ENCODE peak calls at places on chromosomes 3 and 15, in nine cellular contexts. One of them, this sample, is unnamed. For H3K4me1, the result is how much of the 10 kb centered on the place peaks cover.

GRCh38 chr3:148889828-148890227 is 24.7 kb downstream of the CPA3 start:
- DNase-seq in testis: no peak
- DNase-seq in body of pancreas: no peak
- DNase-seq in uterus: no peak
- DNase-seq in H1: no peak
- DNase-seq in right lobe of liver: no peak
- DNase-seq in HCT116: no peak
- DNase-seq in transverse colon: no peak
- DNase-seq in IMR-90: no peak
- DNase-seq in this sample: no peak

GRCh38 chr15:84669726-84670125 is 11.7 kb upstream of the NMB start:
- DNase-seq in testis: no peak
- DNase-seq in body of pancreas: no peak
- DNase-seq in uterus: no peak
- DNase-seq in H1: no peak
- DNase-seq in right lobe of liver: no peak
- DNase-seq in HCT116: no peak
- DNase-seq in transverse colon: no peak
- DNase-seq in IMR-90: peak
- DNase-seq in this sample: no peak

GRCh38 chr3:39362177-39362576 is 21.0 kb upstream of the SLC25A38 start:
- DNase-seq in testis: no peak
- DNase-seq in body of pancreas: no peak
- DNase-seq in uterus: no peak
- DNase-seq in H1: no peak
- DNase-seq in right lobe of liver: no peak
- DNase-seq in HCT116: no peak
- DNase-seq in transverse colon: no peak
- DNase-seq in IMR-90: no peak
- DNase-seq in this sample: no peak

GRCh38 chr15:22873204-22873701 is 34.8 kb downstream of the NIPA2 start:
- DNase-seq in testis: no peak
- DNase-seq in body of pancreas: no peak
- DNase-seq in uterus: no peak
- DNase-seq in H1: no peak
- DNase-seq in right lobe of liver: no peak
- DNase-seq in HCT116: no peak
- DNase-seq in transverse colon: no peak
- DNase-seq in IMR-90: peak
- DNase-seq in this sample: no peak

GRCh38 chr3:171388537-171388936 is 71.7 kb downstream of the TNIK start:
- DNase-seq in testis: no peak
- DNase-seq in body of pancreas: no peak
- DNase-seq in uterus: no peak
- DNase-seq in H1: no peak
- DNase-seq in right lobe of liver: no peak
- DNase-seq in HCT116: no peak
- DNase-seq in transverse colon: no peak
- DNase-seq in IMR-90: no peak
- DNase-seq in this sample: no peak

GRCh38 chr3:64176461-64176996 is 48.7 kb downstream of the PRICKLE2 start:
- DNase-seq in testis: no peak
- DNase-seq in body of pancreas: no peak
- DNase-seq in uterus: no peak
- DNase-seq in H1: no peak
- DNase-seq in right lobe of liver: no peak
- DNase-seq in HCT116: no peak
- DNase-seq in transverse colon: no peak
- DNase-seq in IMR-90: peak
- DNase-seq in this sample: no peak

GRCh38 chr3:102741105-102741504 is 306.3 kb downstream of the ZPLD1 start:
- DNase-seq in testis: no peak
- DNase-seq in body of pancreas: no peak
- DNase-seq in uterus: no peak
- DNase-seq in H1: no peak
- DNase-seq in right lobe of liver: no peak
- DNase-seq in HCT116: peak
- DNase-seq in transverse colon: no peak
- DNase-seq in IMR-90: no peak
- DNase-seq in this sample: no peak

GRCh38 chr15:90400759-90401314 is 12.8 kb downstream of the IQGAP1 start:
- DNase-seq in testis: peak
- DNase-seq in body of pancreas: peak
- DNase-seq in uterus: peak
- DNase-seq in H1: no peak
- DNase-seq in right lobe of liver: no peak
- DNase-seq in HCT116: peak
- DNase-seq in transverse colon: peak
- DNase-seq in IMR-90: peak
- DNase-seq in this sample: peak

GRCh38 chr15:95669146-95669922 is 661.2 kb upstream of the NR2F2 start:
- DNase-seq in testis: peak
- DNase-seq in body of pancreas: no peak
- DNase-seq in uterus: peak
- DNase-seq in H1: no peak
- DNase-seq in right lobe of liver: peak
- DNase-seq in HCT116: no peak
- DNase-seq in transverse colon: no peak
- DNase-seq in IMR-90: no peak
- DNase-seq in this sample: peak

GRCh38 chr3:38346584-38347410 is at the start of gene XYLB:
- DNase-seq in testis: peak
- DNase-seq in body of pancreas: peak
- DNase-seq in uterus: peak
- DNase-seq in H1: peak
- DNase-seq in right lobe of liver: peak
- DNase-seq in HCT116: peak
- DNase-seq in transverse colon: peak
- DNase-seq in IMR-90: peak
- DNase-seq in this sample: peak

GRCh38 chr15:65862682-65863081 is 6.6 kb upstream of the RAB11A start:
- DNase-seq in testis: peak
- DNase-seq in body of pancreas: peak
- DNase-seq in uterus: no peak
- DNase-seq in H1: peak
- DNase-seq in right lobe of liver: no peak
- DNase-seq in HCT116: peak
- DNase-seq in transverse colon: peak
- DNase-seq in IMR-90: peak
- DNase-seq in this sample: no peak

GRCh38 chr3:58635371-58636285 is 30.9 kb downstream of the FAM3D start:
- DNase-seq in testis: no peak
- DNase-seq in body of pancreas: no peak
- DNase-seq in uterus: no peak
- DNase-seq in H1: no peak
- DNase-seq in right lobe of liver: no peak
- DNase-seq in HCT116: no peak
- DNase-seq in transverse colon: no peak
- DNase-seq in IMR-90: no peak
- DNase-seq in this sample: no peak

GRCh38 chr3:197750863-197751737 is 1.4 kb downstream of the FYTTD1 start:
- DNase-seq in testis: peak
- DNase-seq in body of pancreas: peak
- DNase-seq in uterus: peak
- DNase-seq in H1: no peak
- DNase-seq in right lobe of liver: peak
- DNase-seq in HCT116: no peak
- DNase-seq in transverse colon: peak
- DNase-seq in IMR-90: peak
- DNase-seq in this sample: peak

GRCh38 chr3:138114431-138114918 is 933 bp downstream of the DZIP1L start:
- DNase-seq in testis: no peak
- DNase-seq in body of pancreas: no peak
- DNase-seq in uterus: no peak
- DNase-seq in H1: no peak
- DNase-seq in right lobe of liver: no peak
- DNase-seq in HCT116: no peak
- DNase-seq in transverse colon: no peak
- DNase-seq in IMR-90: peak
- DNase-seq in this sample: no peak

GRCh38 chr3:127089487-127090145 is 103.3 kb upstream of the PRR23E start:
- DNase-seq in testis: peak
- DNase-seq in body of pancreas: no peak
- DNase-seq in uterus: no peak
- DNase-seq in H1: no peak
- DNase-seq in right lobe of liver: no peak
- DNase-seq in HCT116: no peak
- DNase-seq in transverse colon: no peak
- DNase-seq in IMR-90: no peak
- DNase-seq in this sample: no peak

GRCh38 chr3:126554560-126555525 is 3.9 kb downstream of the C3orf22 start:
- DNase-seq in testis: no peak
- DNase-seq in body of pancreas: no peak
- DNase-seq in uterus: peak
- DNase-seq in H1: no peak
- DNase-seq in right lobe of liver: no peak
- DNase-seq in HCT116: no peak
- DNase-seq in transverse colon: peak
- DNase-seq in IMR-90: no peak
- DNase-seq in this sample: no peak

GRCh38 chr3:130604806-130605205 is 87.8 kb downstream of the COL6A6 start:
- DNase-seq in testis: no peak
- DNase-seq in body of pancreas: no peak
- DNase-seq in uterus: no peak
- DNase-seq in H1: no peak
- DNase-seq in right lobe of liver: no peak
- DNase-seq in HCT116: no peak
- DNase-seq in transverse colon: no peak
- DNase-seq in IMR-90: no peak
- DNase-seq in this sample: no peak

GRCh38 chr15:81296673-81297072 is 27.3 kb downstream of the STARD5 start:
- DNase-seq in testis: peak
- DNase-seq in body of pancreas: peak
- DNase-seq in uterus: no peak
- DNase-seq in H1: no peak
- DNase-seq in right lobe of liver: peak
- DNase-seq in HCT116: no peak
- DNase-seq in transverse colon: peak
- DNase-seq in IMR-90: no peak
- DNase-seq in this sample: no peak

DNA sequence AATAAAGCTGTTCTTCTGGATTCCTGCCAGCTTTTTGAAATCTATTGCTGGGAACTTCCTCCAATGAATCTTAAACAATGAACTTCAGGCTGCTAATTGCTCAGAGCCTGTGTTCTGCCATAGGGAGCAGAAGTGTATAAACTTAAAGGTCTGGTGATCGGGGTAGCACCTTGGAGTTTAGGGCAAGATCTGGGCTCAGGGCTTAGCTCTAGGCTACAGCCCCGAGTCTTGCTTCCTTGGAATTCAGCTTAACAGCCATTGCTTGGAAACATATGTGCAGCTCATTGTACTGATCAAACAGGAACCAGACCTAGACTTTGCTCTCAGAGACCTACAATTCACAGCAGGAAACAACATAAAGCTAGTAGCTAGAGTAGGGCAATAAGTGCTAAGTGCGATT is 1.5 kb downstream of the ARL14 start:
- DNase-seq in testis: no peak
- DNase-seq in body of pancreas: peak
- DNase-seq in uterus: no peak
- DNase-seq in H1: no peak
- DNase-seq in right lobe of liver: no peak
- DNase-seq in HCT116: no peak
- DNase-seq in transverse colon: peak
- DNase-seq in IMR-90: no peak
- DNase-seq in this sample: no peak
- TF ChIP-seq POLR2A in testis: no peak
- TF ChIP-seq POLR2A in body of pancreas: peak
- TF ChIP-seq POLR2A in uterus: no peak
- TF ChIP-seq POLR2A in H1: no peak
- TF ChIP-seq POLR2A in right lobe of liver: no peak
- TF ChIP-seq POLR2A in HCT116: no peak
- TF ChIP-seq POLR2A in transverse colon: peak
- TF ChIP-seq POLR2A in IMR-90: no peak
- TF ChIP-seq POLR2A in this sample: no peak

GRCh38 chr15:70261083-70261482 is 163.4 kb upstream of the TLE3 start:
- DNase-seq in testis: no peak
- DNase-seq in body of pancreas: no peak
- DNase-seq in uterus: no peak
- DNase-seq in H1: no peak
- DNase-seq in right lobe of liver: no peak
- DNase-seq in HCT116: no peak
- DNase-seq in transverse colon: no peak
- DNase-seq in IMR-90: no peak
- DNase-seq in this sample: no peak
- H3K4me1 ChIP-seq in testis: under half
- H3K4me1 ChIP-seq in body of pancreas: under half
- H3K4me1 ChIP-seq in uterus: under half
- H3K4me1 ChIP-seq in H1: under half
- H3K4me1 ChIP-seq in right lobe of liver: under half
- H3K4me1 ChIP-seq in HCT116: under half
- H3K4me1 ChIP-seq in transverse colon: under half
- H3K4me1 ChIP-seq in IMR-90: under half
- H3K4me1 ChIP-seq in this sample: under half

DNA sequence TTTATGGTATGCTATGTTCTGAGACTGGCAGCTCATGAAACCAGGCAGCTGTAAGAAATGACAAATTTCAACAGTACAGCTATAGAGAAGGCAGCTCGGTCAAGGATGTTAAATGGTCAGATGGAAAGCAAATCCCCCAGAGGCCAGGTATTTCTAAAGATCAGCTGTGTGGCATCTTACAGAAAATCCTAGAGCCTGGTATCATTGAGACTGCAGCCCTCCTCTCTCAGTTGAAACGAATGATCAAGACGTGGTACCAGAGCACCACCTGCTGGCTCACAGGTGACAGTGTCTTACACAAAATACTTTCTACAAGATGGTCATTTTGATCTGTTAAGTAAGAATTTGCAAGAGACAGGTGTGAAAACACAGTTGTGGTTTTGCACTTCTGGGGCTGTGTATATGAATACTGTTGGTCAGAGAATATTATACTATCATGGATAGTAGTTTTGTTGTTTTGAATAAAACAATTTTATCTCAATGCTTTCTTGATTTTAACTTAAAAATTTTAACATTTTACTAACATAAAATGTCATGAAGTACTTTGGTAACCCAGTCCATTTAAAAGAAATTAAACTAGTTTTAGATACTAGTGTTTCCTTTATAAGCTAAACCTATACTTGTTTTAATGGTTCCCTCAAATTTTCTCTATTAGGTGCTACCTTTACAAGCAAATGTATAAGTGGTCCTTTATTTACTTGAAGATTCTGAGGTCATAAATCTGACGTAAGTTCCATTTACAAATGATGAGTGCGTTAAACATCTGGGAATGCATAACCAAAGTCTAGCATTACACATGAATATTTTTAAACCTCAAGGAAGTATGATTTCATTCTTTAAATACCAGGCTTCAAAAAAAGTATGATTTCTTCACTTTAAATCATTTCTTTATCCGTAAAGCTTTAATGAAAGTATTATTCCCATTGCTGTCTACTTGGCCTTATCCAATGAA is 121.9 kb downstream of the PDZRN3 start:
- DNase-seq in testis: peak
- DNase-seq in body of pancreas: peak
- DNase-seq in uterus: peak
- DNase-seq in H1: no peak
- DNase-seq in right lobe of liver: no peak
- DNase-seq in HCT116: peak
- DNase-seq in transverse colon: peak
- DNase-seq in IMR-90: peak
- DNase-seq in this sample: peak
- TF ChIP-seq POLR2A in testis: no peak
- TF ChIP-seq POLR2A in body of pancreas: no peak
- TF ChIP-seq POLR2A in uterus: no peak
- TF ChIP-seq POLR2A in H1: no peak
- TF ChIP-seq POLR2A in right lobe of liver: no peak
- TF ChIP-seq POLR2A in HCT116: no peak
- TF ChIP-seq POLR2A in transverse colon: no peak
- TF ChIP-seq POLR2A in IMR-90: no peak
- TF ChIP-seq POLR2A in this sample: no peak

GRCh38 chr3:152302521-152303021 is 33.8 kb downstream of the MBNL1 start:
- DNase-seq in testis: peak
- DNase-seq in body of pancreas: peak
- DNase-seq in uterus: peak
- DNase-seq in H1: no peak
- DNase-seq in right lobe of liver: peak
- DNase-seq in HCT116: no peak
- DNase-seq in transverse colon: peak
- DNase-seq in IMR-90: peak
- DNase-seq in this sample: peak
- H3K4me1 ChIP-seq in testis: under half
- H3K4me1 ChIP-seq in body of pancreas: half or more
- H3K4me1 ChIP-seq in uterus: under half
- H3K4me1 ChIP-seq in H1: under half
- H3K4me1 ChIP-seq in right lobe of liver: half or more
- H3K4me1 ChIP-seq in HCT116: half or more
- H3K4me1 ChIP-seq in transverse colon: half or more
- H3K4me1 ChIP-seq in IMR-90: under half
- H3K4me1 ChIP-seq in this sample: under half

This sample was measured in ovary.